ENCODE peak calls at places on chromosomes 2 and 18, in nine cellular contexts. T is ovary, L is HCT116, J is ELR, H is GM23248, W is HEK293T, A is glutamatergic neuron, S is caudate nucleus, G is GM10248. R is an unnamed sample.

GRCh38 chr2:155630760-155631159 is 701.8 kb downstream of the NR4A2 start:
- DNase-seq in J (no peak), S (no peak), W (no peak), L (no peak), G (no peak), A (no peak), H (no peak), T (no peak), R (no peak)

GRCh38 chr18:73045037-73045436 is 177.2 kb upstream of the NETO1 start:
- DNase-seq in J (no peak), H (no peak), G (no peak), L (no peak), T (no peak), W (no peak), A (no peak), S (no peak), R (no peak)

GRCh38 chr2:109563980-109564550 is 49.7 kb downstream of the SEPTIN10 start:
- DNase-seq in W (no peak), S (no peak), A (no peak), T (no peak), J (no peak), L (no peak), G (no peak), H (peak), R (no peak)

GRCh38 chr2:8312861-8313768 is 368.7 kb upstream of the ID2 start:
- DNase-seq in T (no peak), H (peak), W (no peak), A (no peak), J (peak), S (no peak), G (peak), L (peak), R (no peak)

GRCh38 chr2:106332054-106332453 is 136.2 kb downstream of the RGPD3 start:
- DNase-seq in S (no peak), H (no peak), J (no peak), A (no peak), W (no peak), T (no peak), G (no peak), L (no peak), R (no peak)

GRCh38 chr2:37871453-37872191 is 53.5 kb upstream of the RMDN2 start:
- DNase-seq in T (no peak), A (no peak), L (no peak), G (peak), J (peak), H (peak), S (no peak), W (no peak), R (no peak)

GRCh38 chr2:190511104-190511503 is 23.4 kb downstream of the NEMP2 start:
- DNase-seq in A (no peak), T (no peak), J (peak), L (peak), S (no peak), H (peak), G (no peak), W (peak), R (no peak)

GRCh38 chr2:218249686-218250085 is 11.1 kb upstream of the GPBAR1 start:
- DNase-seq in J (no peak), A (no peak), S (no peak), T (no peak), G (no peak), L (no peak), H (no peak), W (no peak), R (no peak)

GRCh38 chr18:28469946-28470345 is 293.0 kb upstream of the CDH2 start:
- DNase-seq in G (no peak), H (peak), J (peak), S (no peak), W (no peak), T (no peak), A (no peak), L (no peak), R (no peak)

GRCh38 chr2:172693529-172694185 is 42.0 kb upstream of the RAPGEF4 start:
- DNase-seq in H (peak), S (no peak), L (no peak), J (peak), A (no peak), G (no peak), W (no peak), T (no peak), R (no peak)

GRCh38 chr2:3745901-3746300 is 42.5 kb downstream of the DCDC2C start:
- DNase-seq in S (no peak), G (no peak), J (no peak), L (no peak), T (no peak), A (no peak), H (no peak), W (no peak), R (no peak)

GRCh38 chr18:49677762-49678398 is 116.0 kb downstream of the LIPG start:
- DNase-seq in J (no peak), W (no peak), S (no peak), T (no peak), L (no peak), A (peak), H (no peak), G (peak), R (no peak)